ENCODE peak calls at places on chromosomes 7 and 10, in six cellular contexts. Y is Daoy; V is glutamatergic neuron; S is stimulated activated CD4-positive, alpha-beta T cell treated with anti-CD3 and anti-CD28 coated beads, Interleukin-2, amount 100 ng/mL, for 48 hours; Q is lower leg skin; J is astrocyte of the spinal cord. X is an unnamed sample.

GRCh38 chr10:33298893-33299292 is 35.6 kb downstream of the NRP1 start:
- DNase-seq in Q (no peak), Y (no peak), V (no peak), J (no peak), S (no peak), X (no peak)

GRCh38 chr10:11164806-11165590 is 147.3 kb downstream of the CELF2 start:
- DNase-seq in Y (peak), V (peak), Q (peak), J (peak), S (no peak), X (peak)

GRCh38 chr7:43385856-43386255 is 197.1 kb upstream of the STK17A start:
- DNase-seq in Y (peak), J (no peak), V (no peak), Q (no peak), S (peak), X (no peak)

GRCh38 chr7:133044722-133045473 is 37.0 kb downstream of the CHCHD3 start:
- DNase-seq in Y (no peak), V (peak), J (no peak), S (no peak), Q (no peak), X (peak)

GRCh38 chr7:131354390-131354789 is 26.7 kb downstream of the MKLN1 start:
- DNase-seq in Y (no peak), Q (no peak), V (no peak), J (no peak), S (no peak), X (no peak)

GRCh38 chr7:22855049-22855392 is 32.4 kb upstream of the TOMM7 start:
- DNase-seq in Y (no peak), S (no peak), V (no peak), Q (no peak), J (no peak), X (no peak)

GRCh38 chr10:104209575-104210198 is 22.5 kb downstream of the CFAP43 start:
- DNase-seq in Y (peak), S (peak), Q (no peak), J (peak), V (peak), X (peak)

GRCh38 chr10:31549936-31550335 is 230.9 kb downstream of the ZEB1 start:
- DNase-seq in V (no peak), S (no peak), Y (no peak), J (no peak), Q (no peak), X (no peak)

GRCh38 chr10:103564799-103565365 is 71.4 kb downstream of the NEURL1 start:
- DNase-seq in Q (no peak), S (peak), J (no peak), V (peak), Y (peak), X (peak)

X was measured in ecto neural progenitor cell.